ENCODE peak calls at places on chromosomes 5 and 9, in four cellular contexts. U, X, I and G are unnamed samples.

GRCh38 chr5:72465601-72466563 is 41.3 kb downstream of the ZNF366 start:
- DNase-seq in U (peak; percentile 47), X (no peak), I (peak; percentile 42), G (no peak)

GRCh38 chr5:168434746-168435321 is 51.4 kb upstream of the RARS1 start:
- DNase-seq in U (no peak), X (no peak), I (peak; percentile 15), G (no peak)

GRCh38 chr5:151093476-151093889 is 12.6 kb upstream of the TNIP1 start:
- DNase-seq in U (peak; percentile 89), X (no peak), I (peak; percentile 98), G (no peak)

GRCh38 chr5:61673007-61673735 is 341.1 kb downstream of the ZSWIM6 start:
- DNase-seq in U (peak; percentile 74), X (no peak), I (peak; percentile 12), G (no peak)

GRCh38 chr5:73448451-73449136 is at the start of gene FOXD1:
- DNase-seq in U (peak; percentile 77), X (no peak), I (peak; percentile 98), G (no peak)

GRCh38 chr9:5095795-5096194 is 89.6 kb downstream of the INSL6 start:
- DNase-seq in U (no peak), X (no peak), I (no peak), G (no peak)

GRCh38 chr9:70413427-70413797 is 1.0 kb downstream of the KLF9 start:
- DNase-seq in U (no peak), X (no peak), I (peak; percentile 86), G (no peak)

GRCh38 chr9:33146298-33146697 is 20.8 kb downstream of the B4GALT1 start:
- DNase-seq in U (no peak), X (peak; percentile 24), I (no peak), G (no peak)

GRCh38 chr9:34343090-34343489 is 13.7 kb downstream of the NUDT2 start:
- DNase-seq in U (no peak), X (no peak), I (no peak), G (no peak)

GRCh38 chr5:172790496-172790889 is 19.5 kb upstream of the DUSP1 start:
- DNase-seq in U (no peak), X (no peak), I (no peak), G (no peak)

GRCh38 chr5:137488974-137489373 is 10.2 kb downstream of the SPOCK1 start:
- DNase-seq in U (no peak), X (no peak), I (no peak), G (no peak)

GRCh38 chr5:42949348-42950090 is 90.6 kb downstream of the ANXA2R start:
- DNase-seq in U (no peak), X (no peak), I (peak; percentile 87), G (no peak)

GRCh38 chr5:54390015-54390414 is 65.5 kb upstream of the HSPB3 start:
- DNase-seq in U (peak; percentile 90), X (no peak), I (peak; percentile 47), G (no peak)

GRCh38 chr9:7597716-7598115 is 201.9 kb downstream of the DMAC1 start:
- DNase-seq in U (no peak), X (no peak), I (no peak), G (no peak)

GRCh38 chr5:134911285-134912215 is 6.6 kb downstream of the PCBD2 start:
- DNase-seq in U (no peak), X (no peak), I (peak; percentile 20), G (no peak)

GRCh38 chr5:64165500-64166200 is at the start of gene RNF180:
- DNase-seq in U (no peak), X (peak; percentile 79), I (peak; percentile 66), G (no peak)

GRCh38 chr5:132820162-132820754 is 7.2 kb downstream of the SOWAHA start:
- DNase-seq in U (peak; percentile 56), X (peak; percentile 96), I (peak; percentile 96), G (no peak)

GRCh38 chr9:123745933-123746332 is 184.0 kb downstream of the DENND1A start:
- DNase-seq in U (no peak), X (no peak), I (no peak), G (no peak)

GRCh38 chr9:123743737-123744136 is 186.2 kb downstream of the DENND1A start:
- DNase-seq in U (no peak), X (no peak), I (no peak), G (no peak)

GRCh38 chr9:123742009-123742767 is 187.7 kb downstream of the DENND1A start:
- DNase-seq in U (no peak), X (no peak), I (peak; percentile 58), G (no peak)

GRCh38 chr9:123749580-123750202 is 180.2 kb downstream of the DENND1A start:
- DNase-seq in U (peak; percentile 18), X (no peak), I (no peak), G (no peak)

DNA sequence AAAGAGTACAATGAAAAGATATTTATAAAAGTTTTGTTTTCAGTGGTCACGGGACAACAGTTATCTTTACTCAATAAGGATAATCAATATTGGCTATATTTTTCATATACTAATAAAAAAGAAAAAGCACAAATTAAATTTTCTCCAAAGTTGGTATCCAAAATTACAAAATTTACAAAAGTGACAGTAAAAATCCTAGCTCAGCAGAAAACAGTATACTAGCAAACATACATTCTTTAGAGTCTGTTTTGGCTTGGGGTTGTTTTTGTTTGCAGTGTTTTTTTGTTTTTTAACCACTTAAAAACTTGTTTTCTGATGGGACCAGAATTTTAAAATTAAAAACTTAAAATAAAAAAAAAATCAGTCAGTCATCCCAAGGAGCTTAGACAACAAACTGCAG is 183.2 kb downstream of the DENND1A start:
- DNase-seq in U (no peak), X (no peak), I (no peak), G (no peak)
- H3K4me3 ChIP-seq in U (no peak overlapping the region), X (no peak overlapping the region), I (no peak overlapping the region), G (no peak overlapping the region)

DNA sequence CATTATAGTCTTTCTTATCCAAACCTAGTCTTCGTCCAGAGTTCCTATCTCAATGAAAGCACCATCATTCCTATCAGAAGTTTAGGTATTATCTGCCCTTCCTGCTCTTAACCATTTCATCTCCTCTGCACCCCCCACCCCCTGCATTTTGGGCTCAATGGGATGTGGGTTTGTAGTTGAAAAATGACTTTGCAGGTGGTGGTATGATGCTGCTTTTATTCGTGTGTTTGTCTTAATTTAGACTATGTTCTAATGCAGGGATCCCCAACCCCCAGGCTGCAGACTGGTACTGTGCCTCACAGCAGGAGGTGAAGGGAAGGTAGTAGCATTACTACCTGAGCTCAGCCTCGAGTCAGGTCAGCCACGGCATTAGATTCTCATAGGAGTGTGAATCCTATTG is 49.4 kb upstream of the ZNF608 start:
- DNase-seq in U (no peak), X (no peak), I (no peak), G (no peak)
- H3K4me3 ChIP-seq in U (no peak overlapping the region), X (no peak overlapping the region), I (no peak overlapping the region), G (no peak overlapping the region)

GRCh38 chr5:14142202-14142855 is 813 bp upstream of the TRIO start:
- DNase-seq in U (no peak), X (no peak), I (no peak), G (no peak)

GRCh38 chr5:14142856-14143508 is at the start of gene TRIO:
- DNase-seq in U (no peak), X (peak; percentile 91), I (peak; percentile 97), G (no peak)

GRCh38 chr5:14144586-14145355 is 1.6 kb downstream of the TRIO start:
- DNase-seq in U (no peak), X (no peak), I (peak; percentile 87), G (no peak)

GRCh38 chr5:14143843-14144585 is 872 bp downstream of the TRIO start:
- DNase-seq in U (no peak), X (peak; percentile 83), I (peak; percentile 70), G (no peak)

DNA sequence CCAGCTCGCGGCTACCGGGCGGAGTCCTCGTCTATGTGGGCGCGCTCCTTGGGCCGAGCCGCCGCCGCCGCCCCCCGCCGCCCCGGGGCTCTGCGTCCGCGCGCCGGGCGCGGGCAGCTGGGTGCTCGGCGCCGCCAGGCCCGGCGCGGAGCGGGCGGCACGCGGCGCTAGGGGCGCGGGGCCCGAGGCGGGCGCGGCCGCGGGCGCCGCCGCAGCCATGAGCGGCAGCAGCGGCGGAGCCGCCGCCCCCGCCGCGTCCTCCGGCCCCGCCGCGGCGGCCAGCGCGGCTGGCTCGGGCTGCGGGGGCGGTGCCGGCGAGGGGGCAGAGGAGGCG is 334 bp downstream of the TRIO start:
- DNase-seq in U (no peak), X (no peak), I (no peak), G (no peak)
- H3K4me3 ChIP-seq in U (peak overlapping the region; percentile 98), X (peak overlapping the region; percentile 76), I (peak overlapping the region; percentile 98), G (peak overlapping the region; percentile 84)

GRCh38 chr5:170143710-170144109 is 38.0 kb downstream of the FOXI1 start:
- DNase-seq in U (no peak), X (no peak), I (no peak), G (peak; percentile 74)
- H3K4me3 ChIP-seq in U (no peak overlapping the region), X (no peak overlapping the region), I (no peak overlapping the region), G (no peak overlapping the region)

GRCh38 chr9:37515620-37516258 is 30.0 kb downstream of the POLR1E start:
- DNase-seq in U (no peak), X (no peak), I (no peak), G (no peak)
- H3K4me3 ChIP-seq in U (no peak overlapping the region), X (no peak overlapping the region), I (no peak overlapping the region), G (no peak overlapping the region)

DNA sequence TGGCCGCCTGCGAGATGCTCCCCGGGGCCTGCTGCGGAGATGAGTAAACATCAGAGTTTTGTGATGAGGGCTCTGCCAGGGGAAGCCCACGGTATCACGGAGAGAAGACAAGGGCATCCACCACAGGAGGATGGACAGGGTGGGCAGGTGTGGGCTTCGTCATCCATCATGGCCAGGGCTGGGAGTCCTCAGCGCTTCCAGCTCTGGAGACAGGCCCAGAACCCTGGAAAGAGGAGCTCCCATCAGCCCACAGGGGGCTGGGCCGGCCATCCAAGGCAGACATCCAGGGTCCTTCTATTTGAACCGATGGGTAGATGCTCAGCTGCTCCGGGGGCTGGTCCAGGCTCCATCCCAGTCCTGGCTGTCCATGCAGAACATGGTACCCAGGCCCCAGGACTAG is 22.1 kb upstream of the FCN1 start:
- DNase-seq in U (no peak), X (no peak), I (no peak), G (no peak)
- H3K4me3 ChIP-seq in U (no peak overlapping the region), X (no peak overlapping the region), I (no peak overlapping the region), G (no peak overlapping the region)

GRCh38 chr9:136372006-136372405 is 1.5 kb downstream of the CARD9 start:
- DNase-seq in U (no peak), X (no peak), I (no peak), G (no peak)
- H3K4me3 ChIP-seq in U (no peak overlapping the region), X (no peak overlapping the region), I (no peak overlapping the region), G (no peak overlapping the region)

GRCh38 chr9:124020520-124021384 is 9.2 kb downstream of the LHX2 start:
- DNase-seq in U (no peak), X (no peak), I (no peak), G (no peak)
- H3K4me3 ChIP-seq in U (no peak overlapping the region), X (no peak overlapping the region), I (no peak overlapping the region), G (no peak overlapping the region)

GRCh38 chr5:142326480-142326938 is 1.7 kb upstream of the SPRY4 start:
- DNase-seq in U (no peak), X (peak; percentile 40), I (no peak), G (no peak)

GRCh38 chr5:142330026-142330425 is 5.2 kb upstream of the SPRY4 start:
- DNase-seq in U (no peak), X (no peak), I (no peak), G (no peak)

GRCh38 chr5:142324871-142325676 is at the start of gene SPRY4:
- DNase-seq in U (peak; percentile 84), X (peak; percentile 93), I (peak; percentile 99), G (no peak)

GRCh38 chr5:142325677-142326479 is 1.1 kb upstream of the SPRY4 start:
- DNase-seq in U (no peak), X (no peak), I (peak; percentile 74), G (no peak)

GRCh38 chr5:142327111-142327842 is 2.5 kb upstream of the SPRY4 start:
- DNase-seq in U (no peak), X (peak; percentile 53), I (peak; percentile 77), G (no peak)
- H3K4me3 ChIP-seq in U (no peak overlapping the region), X (no peak overlapping the region), I (peak overlapping the region; percentile 95), G (no peak overlapping the region)